ENCODE peak calls at places on chromosome 20, in five cellular contexts. U, G, S, M and L are unnamed samples.

GRCh38 chr20:54549523-54550326 is 74.3 kb downstream of the DOK5 start:
- DNase-seq in S (peak), U (no peak), G (no peak), M (no peak), L (no peak)

GRCh38 chr20:19915111-19915798 is 101.9 kb upstream of the NAA20 start:
- DNase-seq in U (no peak), G (no peak), S (peak), M (no peak), L (no peak)

GRCh38 chr20:46324960-46325703 is 16.8 kb upstream of the CDH22 start:
- DNase-seq in U (peak), G (peak), S (no peak), M (no peak), L (peak)

GRCh38 chr20:58649288-58650180 is 1.5 kb upstream of the STX16 start:
- DNase-seq in U (no peak), S (no peak), G (no peak), M (no peak), L (no peak)

GRCh38 chr20:25541676-25542075 is 43.7 kb downstream of the NINL start:
- DNase-seq in G (no peak), S (peak), M (no peak), U (no peak), L (no peak)

GRCh38 chr20:63652192-63652980 is 838 bp downstream of the STMN3 start:
- DNase-seq in G (peak), U (peak), M (no peak), S (peak), L (no peak)

GRCh38 chr20:23179766-23180403 is 93.8 kb upstream of the CD93 start:
- DNase-seq in S (no peak), U (no peak), G (no peak), M (no peak), L (no peak)

GRCh38 chr20:45362804-45363610 is at the start of gene SYS1:
- DNase-seq in S (peak), U (peak), G (peak), M (peak), L (peak)

GRCh38 chr20:35165221-35166185 is 6.4 kb upstream of the PROCR start:
- DNase-seq in U (no peak), G (no peak), M (no peak), S (no peak), L (no peak)

GRCh38 chr20:1637226-1637625 is 17.4 kb upstream of the SIRPB1 start:
- DNase-seq in U (no peak), G (no peak), M (no peak), S (no peak), L (no peak)

GRCh38 chr20:19660808-19661378 is 97.2 kb upstream of the RIN2 start:
- DNase-seq in G (no peak), U (no peak), S (no peak), M (no peak), L (no peak)

GRCh38 chr20:14715400-14715799 is 378.0 kb upstream of the FLRT3 start:
- DNase-seq in S (no peak), M (no peak), U (no peak), G (no peak), L (no peak)